ENCODE peak calls at places on chromosome 6, in eight cellular contexts. A, C, W, B, Y, H, F and N are unnamed samples.

GRCh38 chr6:156169361-156169760 is 607.8 kb upstream of the ARID1B start:
- DNase-seq in A (no peak), C (no peak), W (no peak), B (no peak), Y (no peak), H (no peak), F (no peak), N (no peak)

GRCh38 chr6:149856256-149856994 is 7.7 kb downstream of the LRP11 start:
- DNase-seq in A (no peak), C (no peak), W (no peak), B (no peak), Y (no peak), H (no peak), F (no peak), N (no peak)

GRCh38 chr6:4359108-4359710 is 223.8 kb upstream of the ECI2 start:
- DNase-seq in A (no peak), C (no peak), W (no peak), B (no peak), Y (no peak), H (peak), F (no peak), N (no peak)

GRCh38 chr6:22194188-22194921 is 102.5 kb downstream of the PRL start:
- DNase-seq in A (no peak), C (no peak), W (no peak), B (no peak), Y (peak), H (peak), F (no peak), N (no peak)

GRCh38 chr6:142784344-142784743 is 160.6 kb downstream of the HIVEP2 start:
- DNase-seq in A (no peak), C (no peak), W (no peak), B (no peak), Y (peak), H (no peak), F (no peak), N (no peak)

GRCh38 chr6:37650071-37650481 is 47.6 kb downstream of the MDGA1 start:
- DNase-seq in A (no peak), C (no peak), W (no peak), B (no peak), Y (no peak), H (no peak), F (no peak), N (no peak)

GRCh38 chr6:3305216-3305565 is 46.4 kb downstream of the PSMG4 start:
- DNase-seq in A (no peak), C (no peak), W (no peak), B (no peak), Y (no peak), H (no peak), F (no peak), N (no peak)

GRCh38 chr6:106807946-106808611 is 166.4 kb downstream of the CD24 start:
- DNase-seq in A (no peak), C (no peak), W (no peak), B (no peak), Y (no peak), H (no peak), F (no peak), N (no peak)

GRCh38 chr6:73798592-73798991 is 102.6 kb downstream of the CD109 start:
- DNase-seq in A (peak), C (no peak), W (no peak), B (peak), Y (peak), H (peak), F (peak), N (peak)

GRCh38 chr6:37502703-37503485 is 3.2 kb upstream of the CCDC167 start:
- DNase-seq in A (no peak), C (no peak), W (no peak), B (no peak), Y (no peak), H (no peak), F (no peak), N (no peak)

GRCh38 chr6:30311101-30311500 is 15.6 kb upstream of the TRIM39 start:
- DNase-seq in A (no peak), C (no peak), W (no peak), B (no peak), Y (peak), H (no peak), F (no peak), N (no peak)

GRCh38 chr6:116060572-116061283 is at the start of gene FRK:
- DNase-seq in A (no peak), C (peak), W (peak), B (no peak), Y (no peak), H (peak), F (peak), N (no peak)

GRCh38 chr6:111857674-111858337 is 15.4 kb downstream of the FYN start:
- DNase-seq in A (no peak), C (no peak), W (no peak), B (no peak), Y (no peak), H (no peak), F (no peak), N (no peak)

GRCh38 chr6:122871079-122871478 is 82.0 kb downstream of the SMPDL3A start:
- DNase-seq in A (no peak), C (no peak), W (no peak), B (no peak), Y (peak), H (no peak), F (no peak), N (no peak)

GRCh38 chr6:73521351-73522254 is 771 bp upstream of the EEF1A1 start:
- DNase-seq in A (peak), C (no peak), W (peak), B (no peak), Y (peak), H (peak), F (peak), N (no peak)

GRCh38 chr6:20644667-20645370 is 110.6 kb downstream of the CDKAL1 start:
- DNase-seq in A (no peak), C (no peak), W (no peak), B (no peak), Y (peak), H (peak), F (no peak), N (no peak)

GRCh38 chr6:151088599-151088935 is 151.2 kb upstream of the AKAP12 start:
- DNase-seq in A (no peak), C (no peak), W (no peak), B (no peak), Y (no peak), H (no peak), F (no peak), N (no peak)

GRCh38 chr6:223763-224162 is 68.5 kb upstream of the DUSP22 start:
- DNase-seq in A (no peak), C (no peak), W (no peak), B (no peak), Y (peak), H (peak), F (no peak), N (no peak)

GRCh38 chr6:56752009-56752408 is 109.3 kb upstream of the DST start:
- DNase-seq in A (peak), C (peak), W (no peak), B (no peak), Y (peak), H (peak), F (no peak), N (no peak)

GRCh38 chr6:113481441-113481840 is 375.7 kb upstream of the MARCKS start:
- DNase-seq in A (no peak), C (no peak), W (no peak), B (no peak), Y (no peak), H (peak), F (no peak), N (no peak)
- TF ChIP-seq CTCF in A (no peak), C (no peak), W (no peak), B (no peak), Y (no peak), H (no peak), F (no peak), N (no peak)

GRCh38 chr6:161660666-161661571 is 387.1 kb upstream of the AGPAT4 start:
- DNase-seq in A (no peak), C (no peak), W (no peak), B (no peak), Y (no peak), H (no peak), F (no peak), N (no peak)
- TF ChIP-seq CTCF in A (peak), C (no peak), W (no peak), B (no peak), Y (no peak), H (no peak), F (no peak), N (peak)

GRCh38 chr6:138211048-138211581 is 7.2 kb downstream of the PBOV1 start:
- DNase-seq in A (no peak), C (no peak), W (no peak), B (no peak), Y (no peak), H (no peak), F (no peak), N (no peak)
- TF ChIP-seq CTCF in A (no peak), C (no peak), W (no peak), B (no peak), Y (no peak), H (no peak), F (no peak), N (no peak)

GRCh38 chr6:97440590-97441176 is 157.7 kb upstream of the MMS22L start:
- DNase-seq in A (no peak), C (no peak), W (no peak), B (no peak), Y (peak), H (peak), F (peak), N (no peak)
- TF ChIP-seq CTCF in A (peak), C (no peak), W (no peak), B (peak), Y (peak), H (peak), F (no peak), N (peak)

GRCh38 chr6:100573169-100573568 is 108.4 kb upstream of the SIM1 start:
- DNase-seq in A (peak), C (no peak), W (no peak), B (peak), Y (peak), H (peak), F (peak), N (no peak)
- TF ChIP-seq CTCF in A (peak), C (no peak), W (no peak), B (peak), Y (peak), H (peak), F (peak), N (peak)

GRCh38 chr6:47810885-47811284 is 29.1 kb downstream of the OPN5 start:
- DNase-seq in A (no peak), C (no peak), W (no peak), B (no peak), Y (no peak), H (no peak), F (no peak), N (no peak)
- TF ChIP-seq CTCF in A (no peak), C (no peak), W (no peak), B (no peak), Y (no peak), H (no peak), F (no peak), N (no peak)